ENCODE peak calls at places on chromosomes 16 and 17, in ten cellular contexts. A is A549; X is EL; P is CD8-positive, alpha-beta T cell; V is tibial nerve; D is progenitor cell of endocrine pancreas; K is AG20443; N is GM04504; U is Caco-2; Z is thoracic aorta. C is an unnamed sample.

GRCh38 chr17:62187681-62188080 is 122.6 kb upstream of the MED13 start:
- DNase-seq in A (no peak), X (peak), P (no peak), V (no peak), D (no peak), K (no peak), N (no peak), U (no peak), Z (no peak), C (no peak)

GRCh38 chr17:19410875-19411291 is at the start of gene RNF112:
- DNase-seq in A (no peak), X (peak), P (no peak), V (no peak), D (no peak), K (peak), N (no peak), U (no peak), Z (no peak), C (no peak)

GRCh38 chr16:23803591-23804123 is 32.1 kb upstream of the PRKCB start:
- DNase-seq in A (peak), X (peak), P (peak), V (peak), D (peak), K (peak), N (peak), U (peak), Z (no peak), C (peak)

GRCh38 chr17:73308017-73308823 is 3.6 kb downstream of the CDC42EP4 start:
- DNase-seq in A (peak), X (peak), P (no peak), V (peak), D (no peak), K (peak), N (peak), U (peak), Z (peak), C (no peak)

GRCh38 chr17:63446981-63447687 is 1.0 kb upstream of the CYB561 start:
- DNase-seq in A (no peak), X (no peak), P (peak), V (peak), D (no peak), K (no peak), N (no peak), U (peak), Z (no peak), C (peak)

GRCh38 chr17:32993977-32994376 is 2.3 kb downstream of the SPACA3 start:
- DNase-seq in A (no peak), X (no peak), P (no peak), V (no peak), D (no peak), K (peak), N (no peak), U (no peak), Z (no peak), C (no peak)

GRCh38 chr16:90046971-90047713 is 27.9 kb upstream of the DBNDD1 start:
- DNase-seq in A (no peak), X (peak), P (no peak), V (peak), D (no peak), K (peak), N (peak), U (peak), Z (no peak), C (no peak)

GRCh38 chr17:6752068-6752909 is 3.6 kb upstream of the XAF1 start:
- DNase-seq in A (no peak), X (peak), P (no peak), V (peak), D (no peak), K (peak), N (peak), U (no peak), Z (peak), C (no peak)

GRCh38 chr17:54956802-54957201 is 11.7 kb downstream of the COX11 start:
- DNase-seq in A (no peak), X (no peak), P (no peak), V (no peak), D (no peak), K (no peak), N (no peak), U (no peak), Z (no peak), C (no peak)

GRCh38 chr16:54482892-54483574 is 196.4 kb upstream of the IRX3 start:
- DNase-seq in A (no peak), X (no peak), P (no peak), V (no peak), D (no peak), K (no peak), N (no peak), U (no peak), Z (no peak), C (no peak)

GRCh38 chr16:4947722-4948503 is 10.2 kb upstream of the SEC14L5 start:
- DNase-seq in A (no peak), X (no peak), P (no peak), V (no peak), D (no peak), K (no peak), N (no peak), U (peak), Z (no peak), C (no peak)

GRCh38 chr17:19371259-19372003 is 6.9 kb upstream of the MAPK7 start:
- DNase-seq in A (no peak), X (no peak), P (no peak), V (no peak), D (no peak), K (no peak), N (no peak), U (no peak), Z (no peak), C (no peak)

GRCh38 chr17:13421581-13421980 is 180.1 kb downstream of the HS3ST3A1 start:
- DNase-seq in A (no peak), X (no peak), P (no peak), V (no peak), D (no peak), K (no peak), N (no peak), U (no peak), Z (no peak), C (no peak)

GRCh38 chr17:69326302-69327059 is 452 bp downstream of the ABCA5 start:
- DNase-seq in A (no peak), X (peak), P (no peak), V (no peak), D (no peak), K (peak), N (peak), U (no peak), Z (peak), C (peak)

GRCh38 chr17:76983431-76983830 is 115.2 kb downstream of the MGAT5B start:
- DNase-seq in A (no peak), X (no peak), P (no peak), V (no peak), D (no peak), K (no peak), N (no peak), U (no peak), Z (no peak), C (no peak)

GRCh38 chr16:86252596-86252995 is 257.7 kb upstream of the FOXF1 start:
- DNase-seq in A (no peak), X (peak), P (no peak), V (no peak), D (no peak), K (peak), N (no peak), U (peak), Z (no peak), C (no peak)

GRCh38 chr16:71540-72341 is 690 bp downstream of the RHBDF1 start:
- DNase-seq in A (peak), X (peak), P (no peak), V (peak), D (no peak), K (peak), N (no peak), U (peak), Z (no peak), C (no peak)

GRCh38 chr17:34542700-34543336 is 36.6 kb upstream of the TMEM132E start:
- DNase-seq in A (peak), X (peak), P (peak), V (peak), D (no peak), K (peak), N (peak), U (peak), Z (no peak), C (peak)

GRCh38 chr17:17183744-17184143 is 22.4 kb downstream of the PLD6 start:
- DNase-seq in A (no peak), X (no peak), P (no peak), V (no peak), D (no peak), K (no peak), N (no peak), U (no peak), Z (no peak), C (no peak)

GRCh38 chr17:75152971-75153853 is 1.1 kb downstream of the JPT1 start:
- DNase-seq in A (peak), X (peak), P (peak), V (peak), D (no peak), K (peak), N (no peak), U (peak), Z (no peak), C (no peak)

GRCh38 chr16:23949630-23950290 is 114.0 kb downstream of the PRKCB start:
- DNase-seq in A (no peak), X (no peak), P (peak), V (no peak), D (no peak), K (no peak), N (no peak), U (no peak), Z (no peak), C (peak)

GRCh38 chr17:81348097-81349055 is 46.9 kb upstream of the BAHCC1 start:
- DNase-seq in A (no peak), X (no peak), P (no peak), V (no peak), D (no peak), K (no peak), N (no peak), U (no peak), Z (no peak), C (no peak)

GRCh38 chr16:3863587-3863986 is 16.9 kb downstream of the CREBBP start:
- DNase-seq in A (no peak), X (no peak), P (no peak), V (no peak), D (no peak), K (no peak), N (no peak), U (no peak), Z (no peak), C (no peak)

GRCh38 chr16:50246299-50247122 is 19.8 kb upstream of the ADCY7 start:
- DNase-seq in A (no peak), X (no peak), P (no peak), V (no peak), D (peak), K (no peak), N (no peak), U (peak), Z (no peak), C (no peak)

GRCh38 chr16:19678804-19679203 is 39.2 kb downstream of the KNOP1 start:
- DNase-seq in A (no peak), X (no peak), P (no peak), V (no peak), D (no peak), K (no peak), N (no peak), U (no peak), Z (no peak), C (no peak)

GRCh38 chr16:67326472-67327309 is at the start of the genes KCTD19 and LRRC36:
- DNase-seq in A (peak), X (peak), P (peak), V (peak), D (peak), K (peak), N (no peak), U (peak), Z (no peak), C (peak)

GRCh38 chr17:53707546-53707945 is 115.2 kb upstream of the KIF2B start:
- DNase-seq in A (no peak), X (no peak), P (no peak), V (no peak), D (no peak), K (no peak), N (no peak), U (no peak), Z (no peak), C (no peak)

GRCh38 chr17:46020998-46021397 is 21.9 kb downstream of the STH start:
- DNase-seq in A (no peak), X (no peak), P (no peak), V (no peak), D (no peak), K (no peak), N (no peak), U (no peak), Z (no peak), C (no peak)

GRCh38 chr17:56641894-56642293 is 48.4 kb downstream of the NOG start:
- DNase-seq in A (no peak), X (no peak), P (no peak), V (no peak), D (no peak), K (no peak), N (no peak), U (no peak), Z (no peak), C (no peak)

GRCh38 chr17:81000631-81001357 is 9.2 kb downstream of the CHMP6 start:
- DNase-seq in A (no peak), X (no peak), P (no peak), V (no peak), D (no peak), K (no peak), N (no peak), U (no peak), Z (no peak), C (no peak)

GRCh38 chr16:86519649-86520316 is 9.5 kb downstream of the FOXF1 start:
- DNase-seq in A (peak), X (peak), P (peak), V (peak), D (no peak), K (peak), N (no peak), U (peak), Z (no peak), C (peak)

GRCh38 chr17:48814504-48814903 is 2.5 kb downstream of the TTLL6 start:
- DNase-seq in A (peak), X (peak), P (peak), V (peak), D (peak), K (peak), N (no peak), U (peak), Z (no peak), C (peak)

GRCh38 chr17:79146562-79146961 is 71.9 kb downstream of the ENGASE start:
- DNase-seq in A (no peak), X (no peak), P (no peak), V (no peak), D (no peak), K (no peak), N (no peak), U (no peak), Z (no peak), C (no peak)

GRCh38 chr17:75808905-75809621 is 24.5 kb downstream of the UNK start:
- DNase-seq in A (no peak), X (no peak), P (no peak), V (peak), D (no peak), K (peak), N (peak), U (no peak), Z (no peak), C (no peak)

C was measured in naive B cell.